ENCODE peak calls at places on chromosomes 3 and 15, in four cellular contexts. K is adrenal gland, I is transverse colon, H is progenitor cell of endocrine pancreas. W is an unnamed sample.
A peak's percentile ranks its signal among the peaks of the same experiment; 100 is the strongest.

GRCh38 chr3:150603888-150604319 is 783 bp downstream of the SELENOT start:
- DNase-seq in I (no peak), K (no peak), H (no peak), W (no peak)

GRCh38 chr3:27713435-27713880 is 8.7 kb downstream of the EOMES start:
- DNase-seq in I (no peak), K (no peak), H (no peak), W (no peak)

GRCh38 chr15:45640610-45641009 is 5.8 kb downstream of the SQOR start:
- DNase-seq in I (no peak), K (no peak), H (no peak), W (no peak)

GRCh38 chr15:71133734-71134464 is 18.6 kb downstream of the THSD4 start:
- DNase-seq in I (no peak), K (peak; percentile 86), H (no peak), W (no peak)

GRCh38 chr3:143001034-143001368 is 369 bp upstream of the U2SURP start:
- DNase-seq in K (no peak), I (no peak), H (no peak), W (peak; percentile 46)

GRCh38 chr3:104582092-104582491 is 784.6 kb upstream of the ALCAM start:
- DNase-seq in I (no peak), H (no peak), K (no peak), W (no peak)

GRCh38 chr15:84988909-84989644 is 7.4 kb downstream of the PDE8A start:
- DNase-seq in H (no peak), I (no peak), K (no peak), W (no peak)

GRCh38 chr3:194423317-194423716 is 24.3 kb upstream of the GP5 start:
- DNase-seq in K (no peak), I (peak; percentile 18), H (no peak), W (no peak)

GRCh38 chr15:25248583-25249235 is 190.1 kb downstream of the UBE3A start:
- DNase-seq in K (peak; percentile 1), H (peak; percentile 4), I (peak; percentile 2), W (peak; percentile 2)

GRCh38 chr3:56547486-56547885 is 9.5 kb upstream of the CCDC66 start:
- DNase-seq in K (no peak), H (no peak), I (no peak), W (no peak)

GRCh38 chr3:195384952-195385351 is 57.9 kb downstream of the ACAP2 start:
- DNase-seq in H (no peak), K (no peak), I (no peak), W (no peak)

GRCh38 chr3:129228891-129229585 is 20.4 kb upstream of the COPG1 start:
- DNase-seq in I (no peak), H (no peak), K (peak; percentile 35), W (no peak)

GRCh38 chr15:39462691-39463090 is 118.2 kb upstream of the THBS1 start:
- DNase-seq in I (no peak), H (no peak), K (no peak), W (no peak)

GRCh38 chr15:60972301-60972700 is 256.8 kb downstream of the RORA start:
- DNase-seq in I (no peak), K (no peak), H (no peak), W (no peak)

GRCh38 chr3:154113609-154114008 is 7.6 kb upstream of the ARHGEF26 start:
- DNase-seq in K (no peak), H (no peak), I (no peak), W (no peak)

GRCh38 chr3:128316456-128316855 is 150.2 kb downstream of the DNAJB8 start:
- DNase-seq in H (no peak), K (no peak), I (no peak), W (no peak)

GRCh38 chr15:65903296-65904073 is 34.2 kb downstream of the RAB11A start:
- DNase-seq in H (no peak), K (no peak), I (no peak), W (no peak)

GRCh38 chr3:115341208-115341607 is 194.1 kb upstream of the ZBTB20 start:
- DNase-seq in K (no peak), I (no peak), H (no peak), W (no peak)

GRCh38 chr3:57060089-57060829 is at the start of gene SPATA12:
- DNase-seq in H (peak; percentile 23), K (peak; percentile 96), I (peak; percentile 85), W (no peak)

GRCh38 chr15:76342382-76343201 is 6.0 kb downstream of the ISL2 start:
- DNase-seq in K (no peak), H (no peak), I (peak; percentile 65), W (peak; percentile 63)

GRCh38 chr3:111616417-111617105 is 21.4 kb upstream of the ZBED2 start:
- DNase-seq in H (no peak), I (peak; percentile 13), K (no peak), W (no peak)

GRCh38 chr3:114043205-114043604 is 13.1 kb downstream of the CCDC191 start:
- DNase-seq in I (no peak), H (no peak), K (no peak), W (no peak)
- TF ChIP-seq CTCF in I (no peak), H (no peak), K (no peak), W (no peak)

GRCh38 chr3:172447611-172448579 is at the start of gene GHSR:
- DNase-seq in H (no peak), K (no peak), I (no peak), W (peak; percentile 30)
- TF ChIP-seq CTCF in H (no peak), K (no peak), I (no peak), W (no peak)

GRCh38 chr3:24684506-24685023 is 189.9 kb upstream of the THRB start:
- DNase-seq in I (no peak), K (no peak), H (no peak), W (no peak)

GRCh38 chr3:24686764-24687163 is 192.1 kb upstream of the THRB start:
- DNase-seq in I (no peak), H (no peak), K (no peak), W (no peak)

GRCh38 chr3:24683090-24683489 is 188.4 kb upstream of the THRB start:
- DNase-seq in H (no peak), K (no peak), I (no peak), W (no peak)

GRCh38 chr3:24682141-24682547 is 187.5 kb upstream of the THRB start:
- DNase-seq in I (no peak), K (no peak), H (no peak), W (no peak)

DNA sequence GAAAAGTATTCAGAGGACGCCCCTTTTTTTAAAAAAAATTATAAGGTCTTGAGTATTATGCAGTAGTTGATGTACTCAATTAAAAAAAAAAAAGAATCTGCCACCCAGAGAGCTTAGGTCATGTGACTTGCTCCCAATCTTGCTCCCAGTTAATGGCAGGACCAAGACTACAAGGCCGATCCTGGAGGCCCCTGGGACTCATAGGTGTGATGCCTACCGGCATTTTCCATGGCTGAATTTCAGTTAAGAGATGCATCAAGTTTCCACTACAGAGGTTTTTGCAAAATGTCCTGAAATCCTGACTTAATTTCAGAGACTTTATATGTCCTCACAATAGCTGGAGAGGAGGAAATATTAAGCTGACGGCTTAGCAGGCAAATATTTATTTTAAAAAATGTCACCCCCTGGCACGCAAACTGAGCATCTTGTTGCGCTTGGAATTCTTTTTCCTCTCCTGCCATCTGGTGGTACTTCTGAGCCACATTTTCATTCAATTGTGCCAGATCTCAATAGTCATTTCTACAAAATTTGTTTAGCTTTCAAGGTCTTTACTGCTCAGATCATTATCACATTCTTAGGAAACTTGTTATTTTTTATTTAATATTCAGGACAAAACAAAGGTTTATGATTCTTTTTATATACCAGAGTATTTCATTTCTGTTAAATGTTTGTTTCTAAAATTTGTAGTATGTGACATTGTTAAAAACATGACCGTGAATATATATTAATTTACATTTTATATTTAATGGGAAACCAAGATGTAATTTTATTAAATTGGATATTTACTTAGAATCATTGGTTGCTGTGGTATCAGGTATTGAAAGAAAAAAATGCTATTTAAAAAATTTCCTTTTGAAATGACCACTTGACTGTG is 189.1 kb upstream of the THRB start:
- DNase-seq in I (peak; percentile 12), H (no peak), K (no peak), W (no peak)
- TF ChIP-seq CTCF in I (peak; percentile 55), H (peak; percentile 74), K (peak; percentile 69), W (peak; percentile 31)

GRCh38 chr3:69425249-69425648 is 39.4 kb upstream of the FRMD4B start:
- DNase-seq in I (peak; percentile 22), H (no peak), K (no peak), W (no peak)
- TF ChIP-seq CTCF in I (peak; percentile 42), H (peak; percentile 64), K (peak; percentile 50), W (peak; percentile 68)

GRCh38 chr3:53744351-53744750 is 101.9 kb downstream of the CHDH start:
- DNase-seq in H (no peak), K (peak; percentile 39), I (peak; percentile 44), W (no peak)
- TF ChIP-seq CTCF in H (no peak), K (no peak), I (no peak), W (no peak)

W was measured in glutamatergic neuron.